ENCODE peak calls at places on chromosomes 7 and 10, in seven cellular contexts. One of them, this sample, is unnamed.

GRCh38 chr10:27240891-27241639 is 468 bp upstream of the ACBD5 start:
- DNase-seq in HEK293T: no peak
- DNase-seq in ACHN: peak
- DNase-seq in Panc1: no peak
- DNase-seq in RWPE2: no peak
- DNase-seq in sciatic nerve: no peak
- DNase-seq in NCI-H345: peak
- DNase-seq in this sample: peak

GRCh38 chr7:157576415-157576814 is 239.6 kb downstream of the DNAJB6 start:
- DNase-seq in HEK293T: no peak
- DNase-seq in ACHN: no peak
- DNase-seq in Panc1: no peak
- DNase-seq in RWPE2: no peak
- DNase-seq in sciatic nerve: no peak
- DNase-seq in NCI-H345: no peak
- DNase-seq in this sample: no peak

GRCh38 chr7:29748286-29749099 is 57.8 kb upstream of the WIPF3 start:
- DNase-seq in HEK293T: no peak
- DNase-seq in ACHN: peak
- DNase-seq in Panc1: peak
- DNase-seq in RWPE2: no peak
- DNase-seq in sciatic nerve: no peak
- DNase-seq in NCI-H345: peak
- DNase-seq in this sample: peak

GRCh38 chr7:42081672-42082071 is 155.3 kb downstream of the GLI3 start:
- DNase-seq in HEK293T: no peak
- DNase-seq in ACHN: no peak
- DNase-seq in Panc1: no peak
- DNase-seq in RWPE2: no peak
- DNase-seq in sciatic nerve: no peak
- DNase-seq in NCI-H345: no peak
- DNase-seq in this sample: no peak

GRCh38 chr7:91657386-91658120 is 222.9 kb downstream of the MTERF1 start:
- DNase-seq in HEK293T: no peak
- DNase-seq in ACHN: peak
- DNase-seq in Panc1: no peak
- DNase-seq in RWPE2: no peak
- DNase-seq in sciatic nerve: no peak
- DNase-seq in NCI-H345: no peak
- DNase-seq in this sample: peak

GRCh38 chr7:2757904-2758672 is 70.1 kb downstream of the AMZ1 start:
- DNase-seq in HEK293T: peak
- DNase-seq in ACHN: peak
- DNase-seq in Panc1: peak
- DNase-seq in RWPE2: no peak
- DNase-seq in sciatic nerve: no peak
- DNase-seq in NCI-H345: peak
- DNase-seq in this sample: peak

GRCh38 chr10:129934196-129934925 is 29.7 kb downstream of the EBF3 start:
- DNase-seq in HEK293T: no peak
- DNase-seq in ACHN: no peak
- DNase-seq in Panc1: no peak
- DNase-seq in RWPE2: no peak
- DNase-seq in sciatic nerve: peak
- DNase-seq in NCI-H345: no peak
- DNase-seq in this sample: no peak

GRCh38 chr7:95101422-95101821 is 194.0 kb downstream of the PPP1R9A start:
- DNase-seq in HEK293T: no peak
- DNase-seq in ACHN: no peak
- DNase-seq in Panc1: no peak
- DNase-seq in RWPE2: no peak
- DNase-seq in sciatic nerve: no peak
- DNase-seq in NCI-H345: no peak
- DNase-seq in this sample: no peak

GRCh38 chr7:86876132-86876531 is 183.3 kb downstream of the ELAPOR2 start:
- DNase-seq in HEK293T: no peak
- DNase-seq in ACHN: no peak
- DNase-seq in Panc1: no peak
- DNase-seq in RWPE2: no peak
- DNase-seq in sciatic nerve: no peak
- DNase-seq in NCI-H345: no peak
- DNase-seq in this sample: no peak

GRCh38 chr7:38893061-38893460 is 15.9 kb downstream of the VPS41 start:
- DNase-seq in HEK293T: no peak
- DNase-seq in ACHN: no peak
- DNase-seq in Panc1: no peak
- DNase-seq in RWPE2: no peak
- DNase-seq in sciatic nerve: no peak
- DNase-seq in NCI-H345: no peak
- DNase-seq in this sample: no peak

GRCh38 chr10:43343126-43343525 is 28.3 kb upstream of the FXYD4 start:
- DNase-seq in HEK293T: no peak
- DNase-seq in ACHN: no peak
- DNase-seq in Panc1: no peak
- DNase-seq in RWPE2: no peak
- DNase-seq in sciatic nerve: no peak
- DNase-seq in NCI-H345: no peak
- DNase-seq in this sample: no peak

GRCh38 chr10:93745411-93746065 is 12.2 kb upstream of the LGI1 start:
- DNase-seq in HEK293T: peak
- DNase-seq in ACHN: peak
- DNase-seq in Panc1: no peak
- DNase-seq in RWPE2: no peak
- DNase-seq in sciatic nerve: no peak
- DNase-seq in NCI-H345: no peak
- DNase-seq in this sample: peak

GRCh38 chr7:116861717-116862116 is 670 bp upstream of the CAPZA2 start:
- DNase-seq in HEK293T: no peak
- DNase-seq in ACHN: no peak
- DNase-seq in Panc1: no peak
- DNase-seq in RWPE2: no peak
- DNase-seq in sciatic nerve: no peak
- DNase-seq in NCI-H345: no peak
- DNase-seq in this sample: no peak

GRCh38 chr10:69818676-69819239 is 17.1 kb downstream of the COL13A1 start:
- DNase-seq in HEK293T: no peak
- DNase-seq in ACHN: no peak
- DNase-seq in Panc1: no peak
- DNase-seq in RWPE2: no peak
- DNase-seq in sciatic nerve: no peak
- DNase-seq in NCI-H345: no peak
- DNase-seq in this sample: no peak

GRCh38 chr10:95552680-95553342 is 8.4 kb downstream of the SORBS1 start:
- DNase-seq in HEK293T: no peak
- DNase-seq in ACHN: no peak
- DNase-seq in Panc1: no peak
- DNase-seq in RWPE2: no peak
- DNase-seq in sciatic nerve: no peak
- DNase-seq in NCI-H345: no peak
- DNase-seq in this sample: no peak

GRCh38 chr7:31261373-31261772 is 79.2 kb downstream of the NEUROD6 start:
- DNase-seq in HEK293T: no peak
- DNase-seq in ACHN: no peak
- DNase-seq in Panc1: no peak
- DNase-seq in RWPE2: no peak
- DNase-seq in sciatic nerve: no peak
- DNase-seq in NCI-H345: no peak
- DNase-seq in this sample: no peak

GRCh38 chr7:505171-505570 is 14.5 kb downstream of the PDGFA start:
- DNase-seq in HEK293T: no peak
- DNase-seq in ACHN: no peak
- DNase-seq in Panc1: no peak
- DNase-seq in RWPE2: no peak
- DNase-seq in sciatic nerve: peak
- DNase-seq in NCI-H345: no peak
- DNase-seq in this sample: no peak

GRCh38 chr7:2814682-2815522 is 29.2 kb downstream of the GNA12 start:
- DNase-seq in HEK293T: no peak
- DNase-seq in ACHN: no peak
- DNase-seq in Panc1: no peak
- DNase-seq in RWPE2: no peak
- DNase-seq in sciatic nerve: no peak
- DNase-seq in NCI-H345: no peak
- DNase-seq in this sample: peak

GRCh38 chr7:157158400-157158799 is 19.7 kb downstream of the UBE3C start:
- DNase-seq in HEK293T: no peak
- DNase-seq in ACHN: no peak
- DNase-seq in Panc1: no peak
- DNase-seq in RWPE2: no peak
- DNase-seq in sciatic nerve: no peak
- DNase-seq in NCI-H345: no peak
- DNase-seq in this sample: no peak

GRCh38 chr7:120273476-120273975 is 551 bp downstream of the KCND2 start:
- DNase-seq in HEK293T: peak
- DNase-seq in ACHN: peak
- DNase-seq in Panc1: no peak
- DNase-seq in RWPE2: peak
- DNase-seq in sciatic nerve: peak
- DNase-seq in NCI-H345: peak
- DNase-seq in this sample: peak